ENCODE peak calls at places on chromosomes 12 and 14, in ten cellular contexts. I is PC-9, J is AG04450, L is osteoblast, X is NCI-H1694 treated with DMSO at 0.1 percent for 48 hours, M is GM23248, Y is body of pancreas, V is kidney tubule cell, S is activated T-helper 1 cell treated with Interleukin-2 at 50 U/mL for 16 hours, U is fibroblast of the aortic adventitia. N is an unnamed sample.

GRCh38 chr14:68939893-68940613 is 39.0 kb downstream of the ACTN1 start:
- DNase-seq in U (peak), I (peak), V (peak), S (no peak), J (peak), L (peak), Y (peak), X (no peak), M (peak), N (peak)

GRCh38 chr12:5432011-5432400 is at the start of gene NTF3:
- DNase-seq in V (no peak), L (peak), X (peak), S (no peak), I (no peak), J (peak), Y (no peak), M (peak), U (peak), N (no peak)

GRCh38 chr12:18479266-18479665 is 217.9 kb downstream of the PIK3C2G start:
- DNase-seq in Y (no peak), S (no peak), X (no peak), I (peak), U (no peak), L (no peak), V (peak), M (no peak), J (no peak), N (no peak)

GRCh38 chr12:52655251-52655650 is 3.2 kb upstream of the KRT2 start:
- DNase-seq in X (no peak), I (no peak), J (no peak), L (no peak), V (peak), U (no peak), Y (no peak), S (no peak), M (no peak), N (no peak)

GRCh38 chr14:61304678-61305077 is 16.7 kb upstream of the PRKCH start:
- DNase-seq in X (no peak), L (no peak), S (no peak), I (no peak), Y (no peak), U (no peak), M (no peak), J (no peak), V (no peak), N (no peak)

GRCh38 chr12:42422785-42423184 is 96.8 kb downstream of the PPHLN1 start:
- DNase-seq in Y (no peak), L (peak), V (no peak), M (no peak), X (no peak), J (no peak), S (no peak), I (no peak), U (peak), N (no peak)

GRCh38 chr12:120238839-120239445 is 26.6 kb downstream of the PXN start:
- DNase-seq in X (no peak), J (no peak), S (no peak), Y (no peak), V (no peak), L (peak), M (no peak), U (no peak), I (peak), N (no peak)

GRCh38 chr12:124524231-124524925 is 43.0 kb downstream of the NCOR2 start:
- DNase-seq in X (no peak), Y (no peak), U (peak), L (peak), I (no peak), J (peak), V (peak), M (peak), S (no peak), N (no peak)

GRCh38 chr12:95548056-95548538 is 3.2 kb downstream of the USP44 start:
- DNase-seq in Y (peak), L (peak), X (no peak), U (no peak), V (peak), J (no peak), M (peak), S (peak), I (no peak), N (peak)

GRCh38 chr14:69259176-69259530 is 805 bp upstream of the GALNT16 start:
- DNase-seq in L (no peak), M (no peak), X (no peak), I (no peak), S (no peak), J (no peak), V (no peak), Y (no peak), U (no peak), N (no peak)

GRCh38 chr12:15001733-15002471 is 29.1 kb downstream of the PDE6H start:
- DNase-seq in L (peak), V (peak), X (no peak), M (peak), I (no peak), S (no peak), Y (no peak), J (no peak), U (peak), N (no peak)

GRCh38 chr12:41250748-41251147 is 62.6 kb downstream of the PDZRN4 start:
- DNase-seq in V (peak), S (no peak), U (no peak), M (peak), J (no peak), I (no peak), Y (no peak), X (no peak), L (no peak), N (no peak)

N was measured in A673.